ENCODE peak calls at places on chromosomes 16 and 17, in six cellular contexts. H is NCI-H460; X is SJSA1; N is iPS DF 6.9; Z is activated T-cell treated with anti-CD3 and anti-CD28 coated beads, Interleukin-2, amount 50 U/mL, for 72 hours; C is C1 segment of cervical spinal cord. S is an unnamed sample.

GRCh38 chr17:78611636-78612035 is 34.4 kb upstream of the DNAH17 start:
- DNase-seq in X (no peak), N (no peak), Z (no peak), C (no peak), H (no peak), S (no peak)

GRCh38 chr16:47387026-47387734 is 73.7 kb downstream of the ITFG1 start:
- DNase-seq in C (no peak), Z (no peak), H (no peak), X (no peak), N (no peak), S (no peak)

GRCh38 chr16:30761427-30761927 is 385 bp downstream of the CFAP119 start:
- DNase-seq in N (no peak), H (no peak), Z (peak; percentile 43), C (no peak), X (no peak), S (no peak)

GRCh38 chr17:75081611-75082540 is 5.9 kb upstream of the SLC16A5 start:
- DNase-seq in C (no peak), H (no peak), Z (no peak), X (no peak), N (no peak), S (no peak)

GRCh38 chr17:8056976-8057625 is 18.2 kb downstream of the ALOX15B start:
- DNase-seq in H (no peak), C (no peak), N (no peak), X (no peak), Z (no peak), S (no peak)

GRCh38 chr16:81094771-81095251 is 1.4 kb downstream of the GCSH start:
- DNase-seq in H (no peak), X (no peak), N (no peak), C (no peak), Z (no peak), S (no peak)

GRCh38 chr16:75996491-75996890 is 270.2 kb upstream of the CPHXL start:
- DNase-seq in X (no peak), C (no peak), H (no peak), N (no peak), Z (no peak), S (no peak)

GRCh38 chr16:27883576-27883975 is 179.9 kb downstream of the GSG1L start:
- DNase-seq in N (no peak), H (no peak), C (no peak), Z (no peak), X (no peak), S (no peak)